ENCODE peak calls at places on chromosome 3, in four cellular contexts. One of them, this sample, is unnamed. For H3K27me3, the result is how much of the 10 kb centered on the place peaks cover.

GRCh38 chr3:72352176-72352575 is 496.1 kb downstream of the SHQ1 start:
- DNase-seq in mesenchymal stem cell: no peak
- DNase-seq in neural progenitor cell: no peak
- DNase-seq in fibroblast of lung: no peak
- DNase-seq in this sample: no peak

GRCh38 chr3:134496481-134497071 is 10.7 kb downstream of the CEP63 start:
- DNase-seq in fibroblast of lung: no peak
- DNase-seq in mesenchymal stem cell: no peak
- DNase-seq in neural progenitor cell: no peak
- DNase-seq in this sample: no peak

GRCh38 chr3:30285188-30286006 is 321.0 kb upstream of the TGFBR2 start:
- DNase-seq in mesenchymal stem cell: no peak
- DNase-seq in neural progenitor cell: no peak
- DNase-seq in fibroblast of lung: no peak
- DNase-seq in this sample: no peak

GRCh38 chr3:149003653-149004305 is 12.4 kb downstream of the GYG1 start:
- DNase-seq in fibroblast of lung: no peak
- DNase-seq in mesenchymal stem cell: no peak
- DNase-seq in neural progenitor cell: no peak
- DNase-seq in this sample: no peak

GRCh38 chr3:133413166-133414020 is 13.5 kb downstream of the BFSP2 start:
- DNase-seq in neural progenitor cell: peak
- DNase-seq in fibroblast of lung: peak
- DNase-seq in mesenchymal stem cell: peak
- DNase-seq in this sample: peak

GRCh38 chr3:144771401-144771870 is 799.8 kb downstream of the DIPK2A start:
- DNase-seq in mesenchymal stem cell: no peak
- DNase-seq in fibroblast of lung: no peak
- DNase-seq in neural progenitor cell: no peak
- DNase-seq in this sample: peak

GRCh38 chr3:14520967-14521366 is 19.2 kb downstream of the GRIP2 start:
- DNase-seq in neural progenitor cell: no peak
- DNase-seq in fibroblast of lung: no peak
- DNase-seq in mesenchymal stem cell: no peak
- DNase-seq in this sample: no peak

GRCh38 chr3:107986505-107986904 is 104.3 kb downstream of the CD47 start:
- DNase-seq in neural progenitor cell: no peak
- DNase-seq in mesenchymal stem cell: peak
- DNase-seq in fibroblast of lung: peak
- DNase-seq in this sample: no peak

GRCh38 chr3:49716691-49717538 is 2.6 kb downstream of the AMIGO3 start:
- DNase-seq in fibroblast of lung: no peak
- DNase-seq in mesenchymal stem cell: no peak
- DNase-seq in neural progenitor cell: no peak
- DNase-seq in this sample: no peak

GRCh38 chr3:150391200-150391599 is 16.9 kb upstream of the TSC22D2 start:
- DNase-seq in mesenchymal stem cell: peak
- DNase-seq in neural progenitor cell: no peak
- DNase-seq in fibroblast of lung: peak
- DNase-seq in this sample: no peak

GRCh38 chr3:140712301-140712700 is 34.4 kb downstream of the TRIM42 start:
- DNase-seq in fibroblast of lung: no peak
- DNase-seq in mesenchymal stem cell: no peak
- DNase-seq in neural progenitor cell: no peak
- DNase-seq in this sample: no peak

GRCh38 chr3:73719413-73719831 is 94.7 kb upstream of the PDZRN3 start:
- DNase-seq in neural progenitor cell: no peak
- DNase-seq in mesenchymal stem cell: peak
- DNase-seq in fibroblast of lung: peak
- DNase-seq in this sample: peak

GRCh38 chr3:11379824-11380281 is 107.7 kb downstream of the ATG7 start:
- DNase-seq in neural progenitor cell: no peak
- DNase-seq in mesenchymal stem cell: peak
- DNase-seq in fibroblast of lung: peak
- DNase-seq in this sample: no peak

GRCh38 chr3:150594150-150594549 is 9.0 kb upstream of the SELENOT start:
- DNase-seq in fibroblast of lung: no peak
- DNase-seq in neural progenitor cell: no peak
- DNase-seq in mesenchymal stem cell: no peak
- DNase-seq in this sample: no peak

GRCh38 chr3:55782806-55783205 is 295.7 kb upstream of the WNT5A start:
- DNase-seq in neural progenitor cell: no peak
- DNase-seq in fibroblast of lung: no peak
- DNase-seq in mesenchymal stem cell: no peak
- DNase-seq in this sample: no peak

GRCh38 chr3:188487652-188488051 is 333.7 kb downstream of the LPP start:
- DNase-seq in neural progenitor cell: no peak
- DNase-seq in mesenchymal stem cell: no peak
- DNase-seq in fibroblast of lung: no peak
- DNase-seq in this sample: no peak

GRCh38 chr3:14300721-14301377 is 101.6 kb upstream of the SLC6A6 start:
- DNase-seq in neural progenitor cell: no peak
- DNase-seq in mesenchymal stem cell: no peak
- DNase-seq in fibroblast of lung: no peak
- DNase-seq in this sample: no peak

GRCh38 chr3:12437223-12437605 is 47.1 kb upstream of the TSEN2 start:
- DNase-seq in mesenchymal stem cell: no peak
- DNase-seq in fibroblast of lung: no peak
- DNase-seq in neural progenitor cell: no peak
- DNase-seq in this sample: no peak

GRCh38 chr3:85394424-85394823 is 435.6 kb downstream of the CADM2 start:
- DNase-seq in mesenchymal stem cell: no peak
- DNase-seq in fibroblast of lung: no peak
- DNase-seq in neural progenitor cell: no peak
- DNase-seq in this sample: no peak

GRCh38 chr3:72300621-72301020 is 515.7 kb upstream of the PROK2 start:
- DNase-seq in neural progenitor cell: no peak
- DNase-seq in mesenchymal stem cell: no peak
- DNase-seq in fibroblast of lung: no peak
- DNase-seq in this sample: no peak

GRCh38 chr3:4581905-4582611 is 88.9 kb downstream of the ITPR1 start:
- DNase-seq in neural progenitor cell: no peak
- DNase-seq in fibroblast of lung: no peak
- DNase-seq in mesenchymal stem cell: no peak
- DNase-seq in this sample: no peak

GRCh38 chr3:177131927-177132636 is 65.2 kb downstream of the TBL1XR1 start:
- DNase-seq in fibroblast of lung: peak
- DNase-seq in neural progenitor cell: no peak
- DNase-seq in mesenchymal stem cell: no peak
- DNase-seq in this sample: no peak

GRCh38 chr3:191460360-191460759 is 603 bp upstream of the PYDC2 start:
- DNase-seq in fibroblast of lung: no peak
- DNase-seq in mesenchymal stem cell: no peak
- DNase-seq in neural progenitor cell: no peak
- DNase-seq in this sample: no peak

DNA sequence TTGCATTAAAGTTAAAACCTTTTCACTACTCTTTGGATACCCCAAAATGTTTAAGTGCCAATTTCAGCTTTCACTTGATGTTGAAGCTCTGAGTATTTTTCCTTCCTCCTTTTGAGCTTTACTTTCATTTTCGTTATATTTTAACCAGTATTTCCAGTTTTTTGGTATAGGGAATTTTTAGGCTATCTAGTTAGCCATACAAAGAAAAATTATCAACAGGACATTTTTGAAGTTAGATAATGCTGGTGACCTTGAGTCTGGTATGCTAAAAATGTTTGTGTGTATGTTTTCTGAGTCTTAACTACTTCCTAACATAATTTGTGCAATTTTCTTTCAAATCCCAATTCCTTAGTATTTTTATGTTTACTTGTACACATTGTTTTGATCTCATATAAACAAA is 284.8 kb downstream of the OTOL1 start:
- DNase-seq in mesenchymal stem cell: peak
- DNase-seq in fibroblast of lung: no peak
- DNase-seq in neural progenitor cell: no peak
- DNase-seq in this sample: peak
- H3K4me3 ChIP-seq in mesenchymal stem cell: peak
- H3K4me3 ChIP-seq in fibroblast of lung: no peak
- H3K4me3 ChIP-seq in neural progenitor cell: no peak
- H3K4me3 ChIP-seq in this sample: peak

DNA sequence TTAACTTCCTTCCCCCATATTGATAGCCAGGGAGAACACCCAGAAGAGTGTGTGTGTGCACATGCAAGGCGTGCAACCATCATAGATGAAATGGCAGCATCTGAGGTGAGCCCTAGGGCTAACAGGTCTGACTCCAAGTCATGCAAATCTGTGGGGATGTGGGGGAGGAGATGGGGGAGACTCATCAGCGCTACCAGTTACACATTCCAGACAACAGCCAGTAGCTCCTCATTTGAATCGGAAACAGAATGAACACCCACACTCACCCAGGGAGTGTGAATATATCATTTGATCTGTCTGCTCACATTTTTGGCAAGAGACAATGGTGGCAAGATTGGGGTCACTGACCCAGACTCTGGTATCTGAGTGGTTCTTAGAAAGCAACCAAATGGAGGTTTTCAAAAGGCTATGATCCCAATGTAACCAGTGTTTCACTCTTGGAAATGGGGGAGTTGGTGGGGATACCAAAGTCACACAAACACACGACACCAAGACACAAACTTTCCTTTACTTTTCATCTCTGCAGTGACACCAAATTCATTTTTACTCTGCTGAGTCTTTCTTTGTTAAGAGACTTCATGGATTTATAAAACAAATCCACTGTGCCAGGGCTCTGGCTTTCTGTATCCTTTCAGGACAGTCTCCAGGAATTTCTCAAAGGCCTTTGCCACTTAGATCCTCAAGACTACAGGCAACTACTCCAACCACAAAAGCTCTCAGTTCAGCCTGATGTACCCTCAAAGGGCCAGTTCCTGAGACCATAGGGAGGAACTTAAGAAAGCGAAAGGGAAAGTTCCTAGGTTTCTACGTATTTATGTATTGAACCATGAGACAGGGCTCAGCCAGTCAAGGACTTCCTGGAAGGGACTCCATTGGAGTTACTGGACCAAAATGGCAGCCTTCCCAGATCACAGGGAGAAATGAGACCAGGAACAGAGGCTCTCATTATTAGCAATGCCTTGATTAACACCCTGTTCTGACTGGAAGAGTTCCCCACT is 2.2 kb downstream of the CDCP1 start:
- DNase-seq in mesenchymal stem cell: peak
- DNase-seq in fibroblast of lung: peak
- DNase-seq in neural progenitor cell: no peak
- DNase-seq in this sample: no peak
- H3K27me3 ChIP-seq in mesenchymal stem cell: under half
- H3K27me3 ChIP-seq in fibroblast of lung: under half
- H3K27me3 ChIP-seq in neural progenitor cell: half or more
- H3K27me3 ChIP-seq in this sample: under half

DNA sequence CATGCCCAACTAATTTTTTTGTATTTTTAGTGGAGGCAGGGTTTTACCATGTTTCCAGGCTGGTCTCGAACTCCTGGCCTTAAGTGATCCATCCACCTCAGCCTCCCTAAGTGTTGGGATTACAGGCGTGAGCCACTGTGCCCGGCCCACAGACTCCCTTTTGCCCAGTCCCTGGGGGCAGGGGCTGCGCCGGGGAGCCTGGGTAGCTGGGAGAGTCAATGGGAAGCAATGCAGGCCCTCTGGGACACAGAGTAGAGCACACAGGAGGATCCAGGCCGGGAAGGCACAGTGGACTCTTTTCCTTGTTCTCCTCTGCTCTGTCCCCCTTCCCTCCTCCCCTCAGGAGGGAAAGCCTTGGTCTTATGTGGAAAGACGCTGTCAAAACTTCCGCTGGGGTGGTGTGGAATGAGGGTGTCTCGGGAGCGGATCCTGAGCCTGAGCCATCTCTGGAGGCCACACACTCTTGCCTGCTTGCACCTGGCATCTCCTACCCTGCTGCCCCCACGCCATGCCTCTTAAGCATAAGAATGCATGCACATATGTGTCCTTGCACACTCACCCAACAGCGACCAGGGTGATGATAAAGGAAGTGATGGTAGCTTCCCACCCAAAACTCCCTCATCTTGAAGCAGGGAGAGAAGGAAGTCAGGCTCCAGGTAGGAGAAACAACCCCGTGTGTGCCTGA is 11.9 kb upstream of the PRKCD start:
- DNase-seq in mesenchymal stem cell: no peak
- DNase-seq in neural progenitor cell: no peak
- DNase-seq in fibroblast of lung: no peak
- DNase-seq in this sample: no peak
- H3K9ac ChIP-seq in mesenchymal stem cell: no peak
- H3K9ac ChIP-seq in neural progenitor cell: no peak
- H3K9ac ChIP-seq in fibroblast of lung: no peak
- H3K9ac ChIP-seq in this sample: no peak

DNA sequence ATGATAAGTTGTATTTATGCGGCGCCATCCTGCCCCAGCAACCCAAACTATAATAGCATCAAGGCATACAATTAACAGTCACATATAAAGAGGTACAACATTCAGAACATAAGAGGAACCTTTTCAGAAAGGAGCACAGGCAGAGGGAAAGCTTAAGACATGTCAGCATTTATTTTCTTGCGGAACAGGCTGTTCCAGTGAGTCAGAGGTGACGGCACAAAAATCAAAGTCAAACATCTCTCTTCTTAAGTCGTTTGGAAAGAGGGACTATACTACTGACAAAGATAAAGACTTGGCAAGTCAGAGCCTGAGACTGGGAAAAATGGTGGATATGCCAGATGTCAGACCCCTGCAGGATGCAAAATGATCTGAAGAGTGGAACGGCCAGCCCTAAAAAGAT is 128.4 kb downstream of the CTNNB1 start:
- DNase-seq in neural progenitor cell: no peak
- DNase-seq in mesenchymal stem cell: peak
- DNase-seq in fibroblast of lung: peak
- DNase-seq in this sample: no peak
- H3K4me3 ChIP-seq in neural progenitor cell: no peak
- H3K4me3 ChIP-seq in mesenchymal stem cell: no peak
- H3K4me3 ChIP-seq in fibroblast of lung: no peak
- H3K4me3 ChIP-seq in this sample: no peak

GRCh38 chr3:119301001-119301400 is 6.8 kb downstream of the ARHGAP31 start:
- DNase-seq in mesenchymal stem cell: no peak
- DNase-seq in fibroblast of lung: no peak
- DNase-seq in neural progenitor cell: no peak
- DNase-seq in this sample: peak
- H3K27me3 ChIP-seq in mesenchymal stem cell: under half
- H3K27me3 ChIP-seq in fibroblast of lung: under half
- H3K27me3 ChIP-seq in neural progenitor cell: half or more
- H3K27me3 ChIP-seq in this sample: under half

GRCh38 chr3:179451335-179452165 is at the start of gene GNB4:
- DNase-seq in neural progenitor cell: peak
- DNase-seq in mesenchymal stem cell: peak
- DNase-seq in fibroblast of lung: peak
- DNase-seq in this sample: peak

GRCh38 chr3:179453967-179454366 is 2.7 kb upstream of the GNB4 start:
- DNase-seq in fibroblast of lung: no peak
- DNase-seq in mesenchymal stem cell: no peak
- DNase-seq in neural progenitor cell: peak
- DNase-seq in this sample: no peak

GRCh38 chr3:179452872-179453271 is 1.6 kb upstream of the GNB4 start:
- DNase-seq in neural progenitor cell: no peak
- DNase-seq in mesenchymal stem cell: no peak
- DNase-seq in fibroblast of lung: no peak
- DNase-seq in this sample: no peak

GRCh38 chr3:179450901-179451334 is 352 bp downstream of the GNB4 start:
- DNase-seq in mesenchymal stem cell: peak
- DNase-seq in fibroblast of lung: peak
- DNase-seq in neural progenitor cell: peak
- DNase-seq in this sample: no peak

GRCh38 chr3:179452166-179452544 is 885 bp upstream of the GNB4 start:
- DNase-seq in fibroblast of lung: peak
- DNase-seq in neural progenitor cell: no peak
- DNase-seq in mesenchymal stem cell: peak
- DNase-seq in this sample: peak
- H3K9ac ChIP-seq in fibroblast of lung: peak
- H3K9ac ChIP-seq in neural progenitor cell: no peak
- H3K9ac ChIP-seq in mesenchymal stem cell: peak
- H3K9ac ChIP-seq in this sample: peak

This sample was measured in adipocyte.